ENCODE peak calls at places on chromosomes 2 and 18, in six cellular contexts. P, A, W, T, G and I are unnamed samples. For H3K36me3, the result is how much of the 10 kb centered on the place peaks cover.

GRCh38 chr18:60266558-60266957 is 106.0 kb downstream of the MC4R start:
- DNase-seq in G (no peak), T (no peak), A (no peak), P (no peak), W (no peak), I (no peak)

GRCh38 chr2:127700527-127701192 is 637 bp upstream of the SFT2D3 start:
- DNase-seq in G (peak), W (peak), P (peak), A (peak), T (peak), I (peak)

GRCh38 chr2:109214651-109215371 is 85.8 kb downstream of the SH3RF3 start:
- DNase-seq in T (no peak), W (no peak), P (no peak), A (no peak), G (no peak), I (no peak)

GRCh38 chr18:51184092-51184458 is 13.4 kb downstream of the MEX3C start:
- DNase-seq in T (no peak), P (no peak), G (no peak), A (no peak), W (peak), I (no peak)

GRCh38 chr18:27771571-27771970 is 405.4 kb downstream of the CDH2 start:
- DNase-seq in P (no peak), T (no peak), A (no peak), G (no peak), W (no peak), I (no peak)

GRCh38 chr2:118227698-118228508 is 139.6 kb downstream of the INSIG2 start:
- DNase-seq in A (no peak), P (peak), T (no peak), W (no peak), G (no peak), I (no peak)

GRCh38 chr18:62682396-62682795 is 32.9 kb upstream of the PHLPP1 start:
- DNase-seq in W (no peak), A (no peak), G (no peak), P (no peak), T (no peak), I (peak)

GRCh38 chr2:240355001-240355891 is 80.2 kb upstream of the GPC1 start:
- DNase-seq in W (no peak), P (no peak), T (no peak), G (no peak), A (no peak), I (no peak)

GRCh38 chr2:140698736-140699135 is 1432.1 kb downstream of the LRP1B start:
- DNase-seq in A (no peak), T (no peak), G (no peak), P (no peak), W (no peak), I (no peak)

GRCh38 chr2:22458439-22458838 is 926.5 kb upstream of the KLHL29 start:
- DNase-seq in A (no peak), P (no peak), T (no peak), G (no peak), W (no peak), I (no peak)

GRCh38 chr2:70258532-70258875 is 567 bp downstream of the PCYOX1 start:
- DNase-seq in A (no peak), W (peak), G (peak), P (no peak), T (no peak), I (peak)

GRCh38 chr2:8543065-8543411 is 138.8 kb upstream of the ID2 start:
- DNase-seq in A (no peak), G (no peak), T (no peak), P (no peak), W (no peak), I (no peak)

GRCh38 chr18:13239557-13239956 is 21.0 kb downstream of the LDLRAD4 start:
- DNase-seq in A (no peak), W (no peak), G (no peak), T (no peak), P (no peak), I (no peak)

GRCh38 chr2:207474871-207475485 is 54.8 kb upstream of the CREB1 start:
- DNase-seq in T (peak), G (peak), W (peak), A (no peak), P (no peak), I (peak)

GRCh38 chr2:52810460-52810859 is 957.1 kb upstream of the CHAC2 start:
- DNase-seq in P (no peak), T (peak), A (peak), G (no peak), W (no peak), I (peak)

GRCh38 chr2:59584958-59585357 is 968.5 kb downstream of the BCL11A start:
- DNase-seq in A (no peak), G (peak), W (peak), P (no peak), T (no peak), I (peak)

GRCh38 chr2:240130393-240131195 is 5.5 kb downstream of the COPS9 start:
- DNase-seq in A (no peak), W (no peak), G (no peak), T (no peak), P (no peak), I (no peak)

GRCh38 chr2:65366595-65367125 is 65.7 kb downstream of the SPRED2 start:
- DNase-seq in A (peak), T (peak), G (peak), W (peak), P (peak), I (no peak)

GRCh38 chr18:50687491-50687890 is 127.6 kb downstream of the MAPK4 start:
- DNase-seq in T (no peak), W (no peak), P (no peak), G (no peak), A (no peak), I (no peak)

GRCh38 chr2:2793925-2794324 is 462.9 kb upstream of the MYT1L start:
- DNase-seq in P (no peak), W (no peak), T (no peak), A (no peak), G (no peak), I (no peak)

GRCh38 chr2:6730821-6731220 is 134.9 kb downstream of the CMPK2 start:
- DNase-seq in A (no peak), P (no peak), W (no peak), G (no peak), T (no peak), I (no peak)

GRCh38 chr2:121869873-121870272 is 114.4 kb downstream of the TSN start:
- DNase-seq in P (no peak), T (no peak), W (no peak), G (no peak), A (no peak), I (no peak)

GRCh38 chr2:80238692-80239469 is 65.7 kb downstream of the LRRTM1 start:
- DNase-seq in T (peak), P (no peak), W (peak), G (peak), A (peak), I (peak)

GRCh38 chr2:240358080-240358479 is 77.4 kb upstream of the GPC1 start:
- DNase-seq in P (no peak), G (no peak), A (no peak), W (no peak), T (no peak), I (no peak)

GRCh38 chr2:88206665-88207347 is 36.7 kb downstream of the THNSL2 start:
- DNase-seq in W (no peak), A (no peak), G (peak), P (no peak), T (no peak), I (no peak)

GRCh38 chr2:144374163-144374661 is 145.7 kb downstream of the ZEB2 start:
- DNase-seq in P (peak), W (no peak), A (no peak), G (no peak), T (no peak), I (no peak)

GRCh38 chr2:238015705-238016104 is 45.1 kb upstream of the SCLY start:
- DNase-seq in P (no peak), T (no peak), A (no peak), W (no peak), G (no peak), I (no peak)

GRCh38 chr2:121722479-121722878 is 14.2 kb downstream of the NIFK start:
- DNase-seq in A (peak), W (peak), T (no peak), G (no peak), P (no peak), I (no peak)

GRCh38 chr2:21643180-21643579 is 519.4 kb downstream of the TDRD15 start:
- DNase-seq in W (no peak), P (no peak), T (no peak), G (no peak), A (no peak), I (no peak)

GRCh38 chr18:44198296-44199284 is 482.1 kb upstream of the SETBP1 start:
- DNase-seq in G (no peak), A (no peak), T (no peak), P (no peak), W (no peak), I (no peak)

GRCh38 chr2:43541165-43541564 is 54.7 kb downstream of the THADA start:
- DNase-seq in P (no peak), G (no peak), W (no peak), T (no peak), A (no peak), I (no peak)

GRCh38 chr18:36296591-36297418 is 708 bp upstream of the FHOD3 start:
- DNase-seq in P (no peak), W (peak), A (no peak), G (peak), T (peak), I (peak)

GRCh38 chr2:39872748-39873147 is 93.7 kb upstream of the THUMPD2 start:
- DNase-seq in T (no peak), A (no peak), P (no peak), G (no peak), W (no peak), I (no peak)

GRCh38 chr2:146131785-146132184 is 1611.9 kb upstream of the ZEB2 start:
- DNase-seq in P (no peak), A (no peak), W (no peak), T (no peak), G (no peak), I (no peak)

GRCh38 chr2:49840428-49840975 is 686.2 kb upstream of the FSHR start:
- DNase-seq in P (no peak), G (no peak), W (no peak), T (no peak), A (no peak), I (no peak)

GRCh38 chr2:239762742-239763269 is 262.3 kb downstream of the NDUFA10 start:
- DNase-seq in G (no peak), A (no peak), T (no peak), W (no peak), P (no peak), I (no peak)

GRCh38 chr2:113268621-113269360 is 9.9 kb downstream of the PAX8 start:
- DNase-seq in W (no peak), T (no peak), A (no peak), G (no peak), P (no peak), I (no peak)

GRCh38 chr18:48022531-48023330 is 92.3 kb upstream of the SMAD2 start:
- DNase-seq in T (peak), G (peak), A (no peak), W (peak), P (peak), I (peak)

GRCh38 chr2:66733361-66733760 is 298.4 kb downstream of the MEIS1 start:
- DNase-seq in T (no peak), G (no peak), A (no peak), W (no peak), P (no peak), I (no peak)

GRCh38 chr2:236309669-236310029 is 45.4 kb upstream of the ASB18 start:
- DNase-seq in W (peak), P (no peak), T (no peak), A (peak), G (peak), I (peak)

DNA sequence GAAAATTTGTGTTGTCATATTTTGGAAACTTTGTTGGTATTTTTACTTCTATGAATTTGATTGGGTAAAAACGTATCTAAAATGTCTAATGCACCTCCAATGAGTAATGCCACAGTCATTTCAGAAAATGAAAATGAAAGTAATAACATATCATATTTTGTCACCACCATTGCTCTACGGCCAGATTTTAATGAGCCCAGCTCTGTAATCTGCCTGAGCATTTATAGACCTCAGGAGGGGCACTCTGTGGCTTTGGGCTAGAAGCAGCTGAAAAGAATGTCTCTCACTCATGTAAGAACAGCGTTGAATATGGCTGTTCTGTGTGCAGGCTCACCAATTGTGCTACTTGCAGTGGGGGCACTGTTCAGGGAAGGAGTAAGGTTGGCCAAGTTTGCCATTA is 32.7 kb upstream of the ABCA12 start:
- DNase-seq in P (peak), G (no peak), T (no peak), A (no peak), W (no peak), I (no peak)
- TF ChIP-seq POLR2AphosphoS5 in P (no peak), G (no peak), T (no peak), A (no peak), W (no peak), I (no peak)

DNA sequence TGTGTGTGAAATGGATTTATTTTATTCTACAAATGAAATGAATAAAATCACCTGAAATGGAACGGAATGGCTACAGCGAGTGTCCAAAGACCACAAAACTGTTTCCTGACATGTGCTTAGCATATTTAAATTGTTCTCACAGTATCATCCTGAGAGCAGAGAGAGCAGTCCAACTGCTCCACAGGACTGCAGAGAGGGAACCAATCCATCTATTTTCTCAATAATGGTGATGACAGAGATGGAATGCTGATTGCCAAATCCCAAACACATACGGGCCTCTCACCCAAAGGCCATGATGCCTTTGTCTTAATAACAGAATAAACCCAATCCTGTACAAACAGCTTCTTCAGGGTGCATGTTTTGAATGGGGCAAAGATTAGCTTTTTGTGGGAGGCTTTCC is 41.1 kb downstream of the STAT1 start:
- DNase-seq in P (no peak), A (no peak), T (no peak), W (no peak), G (no peak), I (no peak)
- H3K36me3 ChIP-seq in P (half or more), A (half or more), T (half or more), W (half or more), G (half or more), I (under half)

GRCh38 chr2:101002562-101003277 is 631 bp downstream of the RPL31 start:
- DNase-seq in A (no peak), T (no peak), W (peak), P (no peak), G (peak), I (no peak)
- TF ChIP-seq REST in A (no peak), T (no peak), W (no peak), P (no peak), G (no peak), I (no peak)

GRCh38 chr2:216116418-216116817 is 7.3 kb downstream of the XRCC5 start:
- DNase-seq in A (no peak), G (no peak), P (no peak), W (no peak), T (no peak), I (no peak)
- TF ChIP-seq POLR2AphosphoS5 in A (no peak), G (peak), P (no peak), W (no peak), T (no peak), I (no peak)

GRCh38 chr2:135773319-135773718 is 31.7 kb downstream of the UBXN4 start:
- DNase-seq in T (no peak), W (no peak), G (no peak), A (no peak), P (no peak), I (no peak)

GRCh38 chr2:135782231-135782630 is 40.6 kb downstream of the UBXN4 start:
- DNase-seq in A (no peak), T (no peak), G (no peak), W (no peak), P (no peak), I (no peak)

GRCh38 chr2:135775420-135775819 is 33.8 kb downstream of the UBXN4 start:
- DNase-seq in P (no peak), A (no peak), G (no peak), T (no peak), W (no peak), I (no peak)

GRCh38 chr2:135773917-135774316 is 32.3 kb downstream of the UBXN4 start:
- DNase-seq in W (no peak), P (no peak), A (no peak), G (no peak), T (no peak), I (no peak)

GRCh38 chr2:135776367-135776766 is 34.7 kb downstream of the UBXN4 start:
- DNase-seq in W (no peak), G (no peak), A (no peak), T (no peak), P (no peak), I (no peak)
- H3K36me3 ChIP-seq in W (half or more), G (half or more), A (half or more), T (half or more), P (under half), I (half or more)

GRCh38 chr2:32864337-32864736 is 82.4 kb upstream of the LTBP1 start:
- DNase-seq in A (no peak), W (no peak), P (no peak), G (no peak), T (no peak), I (no peak)
- TF ChIP-seq REST in A (no peak), W (no peak), P (no peak), G (no peak), T (no peak), I (no peak)

DNA sequence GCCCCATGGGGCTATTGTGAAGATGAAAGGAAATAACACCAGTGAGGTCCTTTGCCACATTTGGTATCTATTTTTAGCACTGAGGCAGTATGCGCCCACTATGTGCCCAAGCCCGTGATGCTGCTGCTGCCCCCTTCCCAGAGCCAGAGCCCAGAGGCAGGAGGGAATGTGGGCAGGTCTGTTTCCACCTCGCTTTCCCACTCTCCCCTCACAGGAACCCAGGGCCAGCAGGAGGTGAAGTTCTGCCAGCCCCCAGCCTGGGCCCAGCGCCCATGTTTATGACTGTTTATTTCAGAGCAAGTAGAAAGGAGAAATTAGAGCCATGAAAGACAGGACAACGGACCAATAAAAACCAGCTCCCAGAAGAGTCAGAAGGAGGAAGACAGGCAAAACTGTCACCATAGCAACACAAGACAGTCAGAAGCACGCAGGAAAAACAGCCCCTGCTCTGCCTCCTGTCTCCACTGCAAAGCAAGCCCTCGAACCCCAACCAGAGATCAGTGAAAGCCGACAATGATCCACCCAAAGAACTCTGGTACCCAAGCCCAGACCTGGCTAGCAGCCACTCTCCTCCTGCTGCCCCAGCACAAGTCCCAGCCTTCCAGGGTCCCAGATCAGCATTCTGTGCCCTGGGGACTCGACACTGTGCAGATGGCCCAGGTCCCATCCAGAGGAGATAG is 1.4 kb downstream of the CYRIA start:
- DNase-seq in A (no peak), T (no peak), W (no peak), G (no peak), P (no peak), I (peak)
- TF ChIP-seq POLR2AphosphoS5 in A (no peak), T (no peak), W (no peak), G (no peak), P (no peak), I (no peak)

GRCh38 chr2:151805961-151806360 is 22.3 kb downstream of the ARL5A start:
- DNase-seq in T (no peak), A (no peak), W (no peak), P (no peak), G (no peak), I (no peak)
- H3K36me3 ChIP-seq in T (under half), A (under half), W (half or more), P (under half), G (half or more), I (under half)

GRCh38 chr2:83879127-83879526 is 580.0 kb downstream of the SUCLG1 start:
- DNase-seq in W (no peak), T (no peak), A (no peak), P (no peak), G (no peak), I (no peak)
- TF ChIP-seq REST in W (no peak), T (no peak), A (no peak), P (no peak), G (no peak), I (no peak)